ENCODE peak calls at places on chromosome 12, in eight cellular contexts. I is BJ; J is ELR; Y is activated CD8-positive, alpha-beta memory T cell treated with anti-CD3 and anti-CD28 coated beads for 48 hours; Z is renal cortical epithelial cell; R is Kasumi-1; N is activated CD4-positive, alpha-beta T cell treated with anti-CD3 and anti-CD28 coated beads for 24 hours; C is pulmonary artery endothelial cell. L is an unnamed sample.

GRCh38 chr12:70031046-70031445 is 206.0 kb downstream of the MYRFL start:
- DNase-seq in I (no peak), J (no peak), Y (no peak), Z (no peak), R (no peak), N (no peak), C (no peak), L (no peak)

GRCh38 chr12:124445121-124445718 is 122.2 kb downstream of the NCOR2 start:
- DNase-seq in I (no peak), J (no peak), Y (no peak), Z (no peak), R (no peak), N (no peak), C (no peak), L (no peak)

GRCh38 chr12:124315316-124315924 is 20.5 kb downstream of the RFLNA start:
- DNase-seq in I (no peak), J (no peak), Y (no peak), Z (no peak), R (no peak), N (no peak), C (no peak), L (no peak)

GRCh38 chr12:48013287-48013686 is 9.0 kb upstream of the COL2A1 start:
- DNase-seq in I (no peak), J (no peak), Y (no peak), Z (no peak), R (no peak), N (no peak), C (no peak), L (no peak)

GRCh38 chr12:52495385-52495784 is 2.3 kb upstream of the KRT6A start:
- DNase-seq in I (no peak), J (no peak), Y (no peak), Z (peak), R (no peak), N (no peak), C (no peak), L (no peak)

GRCh38 chr12:95687937-95688336 is 102.6 kb downstream of the NTN4 start:
- DNase-seq in I (no peak), J (no peak), Y (no peak), Z (no peak), R (no peak), N (no peak), C (no peak), L (no peak)

GRCh38 chr12:57625261-57626032 is 7.6 kb downstream of the B4GALNT1 start:
- DNase-seq in I (no peak), J (no peak), Y (no peak), Z (no peak), R (no peak), N (no peak), C (no peak), L (no peak)

GRCh38 chr12:690466-690865 is 27.2 kb upstream of the NINJ2 start:
- DNase-seq in I (no peak), J (peak), Y (no peak), Z (no peak), R (no peak), N (no peak), C (peak), L (no peak)

GRCh38 chr12:119803391-119803791 is 73.7 kb downstream of the CIT start:
- DNase-seq in I (no peak), J (no peak), Y (no peak), Z (no peak), R (no peak), N (no peak), C (no peak), L (no peak)

GRCh38 chr12:5873341-5873919 is 71.6 kb downstream of the ANO2 start:
- DNase-seq in I (no peak), J (no peak), Y (no peak), Z (no peak), R (no peak), N (no peak), C (no peak), L (no peak)

GRCh38 chr12:23585156-23585781 is 364.2 kb downstream of the SOX5 start:
- DNase-seq in I (no peak), J (no peak), Y (no peak), Z (no peak), R (no peak), N (no peak), C (no peak), L (no peak)

GRCh38 chr12:69405466-69405865 is 45.9 kb downstream of the YEATS4 start:
- DNase-seq in I (peak), J (peak), Y (no peak), Z (peak), R (no peak), N (no peak), C (peak), L (no peak)

GRCh38 chr12:105060715-105061378 is 23.4 kb downstream of the ALDH1L2 start:
- DNase-seq in I (no peak), J (peak), Y (no peak), Z (peak), R (no peak), N (no peak), C (no peak), L (no peak)

GRCh38 chr12:27335364-27336145 is 2.9 kb downstream of the BMAL2 start:
- DNase-seq in I (no peak), J (no peak), Y (no peak), Z (peak), R (no peak), N (no peak), C (no peak), L (no peak)

GRCh38 chr12:116222358-116222757 is 55.1 kb downstream of the MED13L start:
- DNase-seq in I (peak), J (peak), Y (peak), Z (peak), R (no peak), N (peak), C (peak), L (no peak)

GRCh38 chr12:75766263-75767160 is 255.1 kb upstream of the KRR1 start:
- DNase-seq in I (no peak), J (peak), Y (no peak), Z (peak), R (no peak), N (no peak), C (peak), L (no peak)

L was measured in Karpas-422.